ENCODE peak calls at places on chromosomes 12 and 14, in five cellular contexts. C, E, L, I and Z are unnamed samples.

GRCh38 chr12:32254260-32254659 is 145.1 kb upstream of the FGD4 start:
- DNase-seq in C (no peak), E (no peak), L (no peak), I (no peak), Z (no peak)

GRCh38 chr14:102668291-102668873 is 75.9 kb downstream of the RCOR1 start:
- DNase-seq in C (no peak), E (no peak), L (no peak), I (no peak), Z (no peak)

GRCh38 chr14:99564256-99564902 is 39.6 kb downstream of the CCDC85C start:
- DNase-seq in C (peak), E (peak), L (peak), I (peak), Z (no peak)

GRCh38 chr14:104262515-104263514 is 124.4 kb downstream of the KIF26A start:
- DNase-seq in C (no peak), E (no peak), L (no peak), I (no peak), Z (no peak)

GRCh38 chr12:46400406-46400805 is 27.8 kb upstream of the SLC38A2 start:
- DNase-seq in C (no peak), E (no peak), L (peak), I (no peak), Z (no peak)

GRCh38 chr14:36221097-36221496 is 44.6 kb upstream of the PTCSC3 start:
- DNase-seq in C (no peak), E (peak), L (no peak), I (no peak), Z (no peak)

GRCh38 chr14:77459072-77459723 is 1.3 kb downstream of the AHSA1 start:
- DNase-seq in C (peak), E (peak), L (peak), I (peak), Z (peak)

GRCh38 chr12:125295550-125295949 is 230.3 kb downstream of the AACS start:
- DNase-seq in C (no peak), E (no peak), L (no peak), I (no peak), Z (no peak)

GRCh38 chr12:130334937-130335336 is 2.8 kb upstream of the PIWIL1 start:
- DNase-seq in C (no peak), E (no peak), L (no peak), I (peak), Z (no peak)